ENCODE peak calls at places on chromosomes 12 and 14, in six cellular contexts. One of them, this sample, is unnamed.

GRCh38 chr12:123091230-123091629 is 59.7 kb downstream of the PITPNM2 start:
- DNase-seq in esophagus muscularis mucosa: no peak
- DNase-seq in spleen: no peak
- DNase-seq in H1: no peak
- DNase-seq in prostate gland: no peak
- DNase-seq in transverse colon: no peak
- DNase-seq in this sample: no peak

GRCh38 chr12:116426391-116427136 is 132.6 kb upstream of the MAP1LC3B2 start:
- DNase-seq in transverse colon: peak; percentile 27
- DNase-seq in H1: peak; percentile 62
- DNase-seq in esophagus muscularis mucosa: peak; percentile 93
- DNase-seq in prostate gland: no peak
- DNase-seq in spleen: no peak
- DNase-seq in this sample: no peak

GRCh38 chr12:69821441-69822204 is 3.4 kb upstream of the MYRFL start:
- DNase-seq in prostate gland: no peak
- DNase-seq in esophagus muscularis mucosa: no peak
- DNase-seq in H1: no peak
- DNase-seq in spleen: no peak
- DNase-seq in transverse colon: no peak
- DNase-seq in this sample: no peak

GRCh38 chr12:132620893-132621656 is 2.5 kb downstream of the P2RX2 start:
- DNase-seq in H1: no peak
- DNase-seq in transverse colon: no peak
- DNase-seq in prostate gland: no peak
- DNase-seq in spleen: no peak
- DNase-seq in esophagus muscularis mucosa: no peak
- DNase-seq in this sample: no peak

GRCh38 chr12:13114251-13115052 is 11.0 kb upstream of the GSG1 start:
- DNase-seq in H1: no peak
- DNase-seq in prostate gland: no peak
- DNase-seq in esophagus muscularis mucosa: no peak
- DNase-seq in spleen: no peak
- DNase-seq in transverse colon: no peak
- DNase-seq in this sample: no peak

GRCh38 chr12:118480235-118480634 is 103.9 kb downstream of the SUDS3 start:
- DNase-seq in prostate gland: no peak
- DNase-seq in transverse colon: no peak
- DNase-seq in H1: no peak
- DNase-seq in esophagus muscularis mucosa: no peak
- DNase-seq in spleen: no peak
- DNase-seq in this sample: no peak

GRCh38 chr14:102417118-102417517 is 54.4 kb downstream of the TECPR2 start:
- DNase-seq in esophagus muscularis mucosa: no peak
- DNase-seq in spleen: no peak
- DNase-seq in prostate gland: no peak
- DNase-seq in H1: no peak
- DNase-seq in transverse colon: no peak
- DNase-seq in this sample: no peak

GRCh38 chr12:113863455-113863845 is 102.7 kb downstream of the RBM19 start:
- DNase-seq in spleen: no peak
- DNase-seq in H1: no peak
- DNase-seq in prostate gland: no peak
- DNase-seq in transverse colon: no peak
- DNase-seq in esophagus muscularis mucosa: no peak
- DNase-seq in this sample: no peak

GRCh38 chr12:24087294-24087693 is 137.8 kb upstream of the SOX5 start:
- DNase-seq in spleen: no peak
- DNase-seq in prostate gland: no peak
- DNase-seq in H1: no peak
- DNase-seq in transverse colon: no peak
- DNase-seq in esophagus muscularis mucosa: no peak
- DNase-seq in this sample: no peak

GRCh38 chr12:75756771-75757170 is 245.4 kb upstream of the KRR1 start:
- DNase-seq in spleen: no peak
- DNase-seq in esophagus muscularis mucosa: no peak
- DNase-seq in transverse colon: no peak
- DNase-seq in prostate gland: no peak
- DNase-seq in H1: no peak
- DNase-seq in this sample: no peak

GRCh38 chr14:101457177-101457935 is 103.9 kb upstream of the DIO3 start:
- DNase-seq in transverse colon: no peak
- DNase-seq in H1: peak; percentile 71
- DNase-seq in spleen: peak; percentile 48
- DNase-seq in prostate gland: no peak
- DNase-seq in esophagus muscularis mucosa: no peak
- DNase-seq in this sample: no peak

GRCh38 chr14:50421499-50421898 is 24.8 kb upstream of the CDKL1 start:
- DNase-seq in spleen: no peak
- DNase-seq in prostate gland: no peak
- DNase-seq in H1: no peak
- DNase-seq in transverse colon: no peak
- DNase-seq in esophagus muscularis mucosa: no peak
- DNase-seq in this sample: no peak

GRCh38 chr14:97603201-97603600 is 806.0 kb downstream of the VRK1 start:
- DNase-seq in spleen: no peak
- DNase-seq in transverse colon: no peak
- DNase-seq in esophagus muscularis mucosa: peak; percentile 90
- DNase-seq in H1: no peak
- DNase-seq in prostate gland: no peak
- DNase-seq in this sample: no peak

GRCh38 chr12:77054856-77055255 is 10.5 kb downstream of the E2F7 start:
- DNase-seq in prostate gland: no peak
- DNase-seq in spleen: no peak
- DNase-seq in transverse colon: no peak
- DNase-seq in esophagus muscularis mucosa: no peak
- DNase-seq in H1: no peak
- DNase-seq in this sample: no peak

GRCh38 chr12:103728323-103728722 is 112.7 kb downstream of the NT5DC3 start:
- DNase-seq in prostate gland: no peak
- DNase-seq in transverse colon: no peak
- DNase-seq in esophagus muscularis mucosa: no peak
- DNase-seq in H1: no peak
- DNase-seq in spleen: no peak
- DNase-seq in this sample: no peak

GRCh38 chr14:103711516-103712431 is 3.5 kb downstream of the XRCC3 start:
- DNase-seq in H1: no peak
- DNase-seq in spleen: peak; percentile 92
- DNase-seq in esophagus muscularis mucosa: no peak
- DNase-seq in transverse colon: peak; percentile 77
- DNase-seq in prostate gland: peak; percentile 92
- DNase-seq in this sample: peak; percentile 87

GRCh38 chr14:92501891-92502351 is 11.7 kb upstream of the RIN3 start:
- DNase-seq in prostate gland: no peak
- DNase-seq in H1: no peak
- DNase-seq in esophagus muscularis mucosa: no peak
- DNase-seq in spleen: no peak
- DNase-seq in transverse colon: no peak
- DNase-seq in this sample: no peak

GRCh38 chr12:5434647-5434968 is 2.7 kb downstream of the NTF3 start:
- DNase-seq in prostate gland: no peak
- DNase-seq in transverse colon: no peak
- DNase-seq in esophagus muscularis mucosa: peak; percentile 60
- DNase-seq in H1: no peak
- DNase-seq in spleen: no peak
- DNase-seq in this sample: no peak

GRCh38 chr14:32027255-32027939 is 49.7 kb upstream of the ARHGAP5 start:
- DNase-seq in H1: no peak
- DNase-seq in esophagus muscularis mucosa: no peak
- DNase-seq in prostate gland: no peak
- DNase-seq in transverse colon: no peak
- DNase-seq in spleen: no peak
- DNase-seq in this sample: no peak

GRCh38 chr12:57583008-57583831 is 7.8 kb upstream of the PIP4K2C start:
- DNase-seq in H1: peak; percentile 76
- DNase-seq in spleen: no peak
- DNase-seq in prostate gland: peak; percentile 63
- DNase-seq in esophagus muscularis mucosa: no peak
- DNase-seq in transverse colon: peak; percentile 63
- DNase-seq in this sample: no peak

GRCh38 chr12:42473561-42473960 is 116.0 kb downstream of the PRICKLE1 start:
- DNase-seq in spleen: no peak
- DNase-seq in transverse colon: no peak
- DNase-seq in esophagus muscularis mucosa: no peak
- DNase-seq in prostate gland: no peak
- DNase-seq in H1: no peak
- DNase-seq in this sample: no peak

GRCh38 chr12:65302891-65303290 is 24.4 kb downstream of the MSRB3 start:
- DNase-seq in prostate gland: no peak
- DNase-seq in transverse colon: no peak
- DNase-seq in H1: no peak
- DNase-seq in spleen: no peak
- DNase-seq in esophagus muscularis mucosa: no peak
- DNase-seq in this sample: no peak

GRCh38 chr12:3305464-3305863 is 185.5 kb upstream of the PRMT8 start:
- DNase-seq in esophagus muscularis mucosa: no peak
- DNase-seq in H1: no peak
- DNase-seq in transverse colon: no peak
- DNase-seq in prostate gland: no peak
- DNase-seq in spleen: no peak
- DNase-seq in this sample: no peak

GRCh38 chr12:124655317-124656213 is 88.2 kb upstream of the NCOR2 start:
- DNase-seq in transverse colon: peak; percentile 59
- DNase-seq in esophagus muscularis mucosa: peak; percentile 95
- DNase-seq in H1: peak; percentile 72
- DNase-seq in spleen: no peak
- DNase-seq in prostate gland: no peak
- DNase-seq in this sample: no peak

GRCh38 chr12:85357609-85358008 is 77.6 kb downstream of the ALX1 start:
- DNase-seq in spleen: no peak
- DNase-seq in H1: no peak
- DNase-seq in transverse colon: no peak
- DNase-seq in esophagus muscularis mucosa: no peak
- DNase-seq in prostate gland: no peak
- DNase-seq in this sample: no peak

GRCh38 chr12:4579305-4580097 is 17.5 kb downstream of the DYRK4 start:
- DNase-seq in esophagus muscularis mucosa: peak; percentile 60
- DNase-seq in prostate gland: no peak
- DNase-seq in spleen: no peak
- DNase-seq in H1: no peak
- DNase-seq in transverse colon: peak; percentile 25
- DNase-seq in this sample: no peak

GRCh38 chr14:92993302-92993701 is 70.4 kb downstream of the CHGA start:
- DNase-seq in transverse colon: no peak
- DNase-seq in spleen: no peak
- DNase-seq in esophagus muscularis mucosa: no peak
- DNase-seq in prostate gland: no peak
- DNase-seq in H1: no peak
- DNase-seq in this sample: peak; percentile 86

GRCh38 chr12:130178291-130178690 is 16.0 kb downstream of the FZD10 start:
- DNase-seq in spleen: no peak
- DNase-seq in prostate gland: no peak
- DNase-seq in transverse colon: no peak
- DNase-seq in esophagus muscularis mucosa: no peak
- DNase-seq in H1: no peak
- DNase-seq in this sample: no peak

GRCh38 chr12:47590771-47591368 is 115.0 kb downstream of the RPAP3 start:
- DNase-seq in spleen: no peak
- DNase-seq in prostate gland: no peak
- DNase-seq in esophagus muscularis mucosa: no peak
- DNase-seq in H1: no peak
- DNase-seq in transverse colon: no peak
- DNase-seq in this sample: no peak
- TF ChIP-seq POLR2AphosphoS5 in spleen: no peak
- TF ChIP-seq POLR2AphosphoS5 in prostate gland: no peak
- TF ChIP-seq POLR2AphosphoS5 in esophagus muscularis mucosa: no peak
- TF ChIP-seq POLR2AphosphoS5 in H1: no peak
- TF ChIP-seq POLR2AphosphoS5 in transverse colon: no peak
- TF ChIP-seq POLR2AphosphoS5 in this sample: no peak

DNA sequence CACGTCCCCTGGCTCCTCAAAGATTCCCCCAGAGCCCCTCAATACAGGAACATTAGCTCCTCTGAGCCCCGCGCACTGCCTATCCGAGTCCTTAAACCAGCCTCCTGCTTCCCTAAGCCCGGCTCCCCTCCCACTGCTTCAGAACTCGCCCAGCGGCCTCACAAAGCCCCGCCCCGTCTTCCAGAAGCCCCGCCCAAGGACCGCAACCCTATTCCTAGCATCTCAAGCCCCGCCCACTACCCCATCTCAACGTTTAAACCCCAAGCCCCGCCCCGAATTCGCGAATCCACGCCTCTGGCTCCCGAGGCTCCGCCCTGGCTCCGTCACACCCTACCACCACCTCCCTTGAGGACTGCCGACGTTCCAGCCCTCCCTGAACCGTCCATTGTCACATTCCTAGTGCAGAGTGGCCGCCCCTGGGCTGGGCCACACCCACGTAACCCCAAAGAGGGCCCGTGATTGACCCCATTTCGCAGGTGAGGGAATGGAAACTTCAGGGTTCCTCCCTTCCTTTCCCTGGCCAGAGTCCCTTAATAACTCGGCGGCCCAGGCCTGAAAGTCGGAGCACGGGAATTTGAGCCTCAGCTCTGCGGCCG is 646 bp upstream of the CORO1C start:
- DNase-seq in esophagus muscularis mucosa: peak; percentile 100
- DNase-seq in prostate gland: peak; percentile 99
- DNase-seq in spleen: peak; percentile 99
- DNase-seq in H1: peak; percentile 100
- DNase-seq in transverse colon: peak; percentile 100
- DNase-seq in this sample: peak; percentile 98
- TF ChIP-seq POLR2A in esophagus muscularis mucosa: peak; percentile 90
- TF ChIP-seq POLR2A in prostate gland: peak; percentile 62
- TF ChIP-seq POLR2A in spleen: no peak
- TF ChIP-seq POLR2A in H1: peak; percentile 73
- TF ChIP-seq POLR2A in transverse colon: peak; percentile 84
- TF ChIP-seq POLR2A in this sample: no peak

DNA sequence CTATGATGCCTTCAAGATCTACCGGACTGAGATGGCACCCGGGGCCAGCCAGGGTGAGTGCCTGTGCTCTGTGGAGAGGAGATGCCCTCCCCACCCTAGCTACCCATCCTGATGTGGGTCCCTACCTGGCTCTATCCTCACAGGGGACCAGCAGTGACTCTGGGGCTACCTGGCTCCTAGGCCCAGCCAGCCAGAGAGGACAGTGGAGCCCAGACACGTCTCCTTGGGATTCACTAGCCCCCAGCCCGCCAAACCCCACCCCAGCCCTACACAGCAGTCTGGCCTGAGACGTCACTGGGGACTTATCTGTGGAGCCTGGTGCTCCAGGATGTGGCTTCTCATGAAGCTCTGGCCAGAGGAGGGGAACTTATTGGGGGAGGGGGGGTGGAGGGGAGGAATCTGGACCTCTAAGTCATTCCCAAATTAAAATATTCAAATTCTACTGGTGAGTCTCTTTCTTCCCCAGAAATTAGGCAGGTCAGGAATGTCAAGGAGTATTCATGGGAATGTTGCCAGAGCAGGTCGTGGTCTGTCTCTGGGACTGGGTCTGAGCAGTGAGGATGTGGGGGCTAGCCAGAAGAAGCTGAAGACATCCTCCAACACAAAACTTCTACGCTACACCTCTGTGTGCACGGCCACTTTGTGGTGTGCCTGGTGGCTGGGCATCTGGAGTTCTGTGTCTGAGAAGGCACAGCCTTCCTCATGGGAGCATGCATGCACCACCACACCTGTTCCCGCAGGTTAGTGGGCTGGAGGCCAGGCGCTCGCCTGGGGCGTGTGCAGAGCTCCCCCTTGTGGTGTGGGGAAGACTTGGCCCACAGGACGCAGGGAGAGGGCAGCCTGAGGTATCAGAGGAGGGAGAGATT is 2.7 kb downstream of the CMTM5 start:
- DNase-seq in spleen: peak; percentile 88
- DNase-seq in prostate gland: peak; percentile 83
- DNase-seq in esophagus muscularis mucosa: no peak
- DNase-seq in transverse colon: peak; percentile 75
- DNase-seq in H1: peak; percentile 81
- DNase-seq in this sample: peak; percentile 88
- TF ChIP-seq POLR2AphosphoS5 in spleen: peak; percentile 48
- TF ChIP-seq POLR2AphosphoS5 in prostate gland: peak; percentile 88
- TF ChIP-seq POLR2AphosphoS5 in esophagus muscularis mucosa: peak; percentile 38
- TF ChIP-seq POLR2AphosphoS5 in transverse colon: no peak
- TF ChIP-seq POLR2AphosphoS5 in H1: no peak
- TF ChIP-seq POLR2AphosphoS5 in this sample: no peak

GRCh38 chr14:61179061-61179675 is 102.0 kb downstream of the TMEM30B start:
- DNase-seq in spleen: no peak
- DNase-seq in prostate gland: no peak
- DNase-seq in esophagus muscularis mucosa: peak; percentile 82
- DNase-seq in transverse colon: no peak
- DNase-seq in H1: no peak
- DNase-seq in this sample: no peak
- TF ChIP-seq POLR2A in spleen: no peak
- TF ChIP-seq POLR2A in prostate gland: no peak
- TF ChIP-seq POLR2A in esophagus muscularis mucosa: no peak
- TF ChIP-seq POLR2A in transverse colon: no peak
- TF ChIP-seq POLR2A in H1: no peak
- TF ChIP-seq POLR2A in this sample: no peak